ENCODE peak calls at places on chromosomes 16 and 17, in four cellular contexts. One of them, this sample, is unnamed.

GRCh38 chr17:10657866-10658265 is 757 bp upstream of the MYH3 start:
- DNase-seq in cardiac muscle cell: no peak
- DNase-seq in gastrocnemius medialis: no peak
- DNase-seq in NCI-H69: no peak
- DNase-seq in this sample: no peak

GRCh38 chr17:43614560-43614959 is 47.2 kb downstream of the MEOX1 start:
- DNase-seq in gastrocnemius medialis: no peak
- DNase-seq in cardiac muscle cell: no peak
- DNase-seq in NCI-H69: no peak
- DNase-seq in this sample: no peak

GRCh38 chr17:5042152-5043022 is 7.2 kb upstream of the SLC52A1 start:
- DNase-seq in cardiac muscle cell: no peak
- DNase-seq in gastrocnemius medialis: no peak
- DNase-seq in NCI-H69: no peak
- DNase-seq in this sample: no peak

GRCh38 chr16:5502467-5502869 is 404.9 kb upstream of the EEF2KMT start:
- DNase-seq in gastrocnemius medialis: no peak
- DNase-seq in cardiac muscle cell: peak
- DNase-seq in NCI-H69: peak
- DNase-seq in this sample: peak

GRCh38 chr17:80198144-80198661 is 21.9 kb downstream of the SGSH start:
- DNase-seq in cardiac muscle cell: peak
- DNase-seq in gastrocnemius medialis: no peak
- DNase-seq in NCI-H69: no peak
- DNase-seq in this sample: no peak

GRCh38 chr16:31107465-31107867 is 720 bp upstream of the BCKDK start:
- DNase-seq in NCI-H69: no peak
- DNase-seq in cardiac muscle cell: no peak
- DNase-seq in gastrocnemius medialis: no peak
- DNase-seq in this sample: no peak

GRCh38 chr16:56848955-56849689 is 15.9 kb upstream of the SLC12A3 start:
- DNase-seq in gastrocnemius medialis: no peak
- DNase-seq in NCI-H69: peak
- DNase-seq in cardiac muscle cell: no peak
- DNase-seq in this sample: no peak

GRCh38 chr17:72654746-72655145 is 437.7 kb downstream of the SLC39A11 start:
- DNase-seq in gastrocnemius medialis: no peak
- DNase-seq in cardiac muscle cell: no peak
- DNase-seq in NCI-H69: no peak
- DNase-seq in this sample: no peak

GRCh38 chr16:11361751-11362742 is 16.8 kb downstream of the RMI2 start:
- DNase-seq in NCI-H69: no peak
- DNase-seq in gastrocnemius medialis: no peak
- DNase-seq in cardiac muscle cell: no peak
- DNase-seq in this sample: no peak

GRCh38 chr16:15857779-15858560 is 1.1 kb upstream of the MYH11 start:
- DNase-seq in cardiac muscle cell: peak
- DNase-seq in NCI-H69: peak
- DNase-seq in gastrocnemius medialis: no peak
- DNase-seq in this sample: no peak

GRCh38 chr16:4535627-4536108 is 2.9 kb downstream of the CDIP1 start:
- DNase-seq in cardiac muscle cell: no peak
- DNase-seq in gastrocnemius medialis: no peak
- DNase-seq in NCI-H69: no peak
- DNase-seq in this sample: no peak

GRCh38 chr17:1612400-1612799 is 16.2 kb downstream of the SLC43A2 start:
- DNase-seq in NCI-H69: no peak
- DNase-seq in cardiac muscle cell: no peak
- DNase-seq in gastrocnemius medialis: no peak
- DNase-seq in this sample: no peak

GRCh38 chr17:37179893-37180292 is 195.9 kb upstream of the C17orf78 start:
- DNase-seq in cardiac muscle cell: no peak
- DNase-seq in gastrocnemius medialis: no peak
- DNase-seq in NCI-H69: no peak
- DNase-seq in this sample: no peak

GRCh38 chr17:17415006-17415405 is 61.8 kb upstream of the MED9 start:
- DNase-seq in NCI-H69: no peak
- DNase-seq in gastrocnemius medialis: no peak
- DNase-seq in cardiac muscle cell: no peak
- DNase-seq in this sample: no peak

GRCh38 chr17:48892940-48893645 is 506 bp downstream of the ATP5MC1 start:
- DNase-seq in gastrocnemius medialis: no peak
- DNase-seq in NCI-H69: peak
- DNase-seq in cardiac muscle cell: peak
- DNase-seq in this sample: no peak

GRCh38 chr17:60613325-60613724 is 13.3 kb downstream of the PPM1D start:
- DNase-seq in cardiac muscle cell: no peak
- DNase-seq in NCI-H69: no peak
- DNase-seq in gastrocnemius medialis: no peak
- DNase-seq in this sample: no peak

GRCh38 chr16:1262846-1263221 is 7.0 kb downstream of the TPSD1 start:
- DNase-seq in gastrocnemius medialis: no peak
- DNase-seq in NCI-H69: no peak
- DNase-seq in cardiac muscle cell: no peak
- DNase-seq in this sample: no peak

GRCh38 chr17:3127451-3127850 is at the start of gene OR1G1:
- DNase-seq in gastrocnemius medialis: no peak
- DNase-seq in cardiac muscle cell: no peak
- DNase-seq in NCI-H69: no peak
- DNase-seq in this sample: no peak

GRCh38 chr17:28324776-28325175 is 5.8 kb downstream of the TMEM97 start:
- DNase-seq in NCI-H69: no peak
- DNase-seq in cardiac muscle cell: no peak
- DNase-seq in gastrocnemius medialis: no peak
- DNase-seq in this sample: no peak

GRCh38 chr16:74585846-74586392 is 21.0 kb downstream of the GLG1 start:
- DNase-seq in NCI-H69: no peak
- DNase-seq in cardiac muscle cell: no peak
- DNase-seq in gastrocnemius medialis: no peak
- DNase-seq in this sample: no peak

GRCh38 chr16:3266873-3267537 is 10.6 kb upstream of the MEFV start:
- DNase-seq in gastrocnemius medialis: no peak
- DNase-seq in NCI-H69: peak
- DNase-seq in cardiac muscle cell: peak
- DNase-seq in this sample: no peak

GRCh38 chr16:88455610-88456355 is 2.7 kb downstream of the ZFPM1 start:
- DNase-seq in cardiac muscle cell: no peak
- DNase-seq in NCI-H69: peak
- DNase-seq in gastrocnemius medialis: no peak
- DNase-seq in this sample: peak

GRCh38 chr17:80750263-80750662 is 205.6 kb downstream of the RPTOR start:
- DNase-seq in gastrocnemius medialis: no peak
- DNase-seq in cardiac muscle cell: no peak
- DNase-seq in NCI-H69: no peak
- DNase-seq in this sample: no peak

GRCh38 chr17:55433629-55434422 is 12.2 kb upstream of the MMD start:
- DNase-seq in gastrocnemius medialis: no peak
- DNase-seq in NCI-H69: peak
- DNase-seq in cardiac muscle cell: no peak
- DNase-seq in this sample: peak

This sample was measured in HuH-7.